ENCODE peak calls at places on chromosome 12, in four cellular contexts. K, L, B and W are unnamed samples.

GRCh38 chr12:7005288-7005687 is 13.0 kb downstream of the LPCAT3 start:
- DNase-seq in K (no peak), B (no peak), L (no peak), W (no peak)

GRCh38 chr12:6450869-6451347 is 934 bp upstream of the TAPBPL start:
- DNase-seq in B (no peak), L (no peak), K (no peak), W (no peak)

GRCh38 chr12:19757317-19757877 is 318.1 kb downstream of the AEBP2 start:
- DNase-seq in L (no peak), B (no peak), K (no peak), W (no peak)

GRCh38 chr12:124740691-124741137 is 123.0 kb downstream of the SCARB1 start:
- DNase-seq in L (no peak), K (no peak), B (peak), W (no peak)

GRCh38 chr12:132133952-132134652 is 10.0 kb downstream of the DDX51 start:
- DNase-seq in K (no peak), B (no peak), L (no peak), W (peak)

GRCh38 chr12:109648446-109648980 is 65.1 kb upstream of the FAM222A start:
- DNase-seq in K (no peak), B (no peak), L (no peak), W (no peak)

GRCh38 chr12:54173066-54173726 is 15.6 kb downstream of the SMUG1 start:
- DNase-seq in L (no peak), K (no peak), B (no peak), W (peak)

GRCh38 chr12:111361717-111362576 is 6.9 kb downstream of the PHETA1 start:
- DNase-seq in L (no peak), K (no peak), B (no peak), W (no peak)

GRCh38 chr12:64125913-64126312 is 96.2 kb downstream of the KICS2 start:
- DNase-seq in B (no peak), K (no peak), L (no peak), W (no peak)